ENCODE peak calls at places on chromosomes 2 and 18, in ten cellular contexts. D is RKO; T is stimulated activated CD8-positive, alpha-beta memory T cell treated with anti-CD3 and anti-CD28 coated beads, Interleukin-15, amount 100 ng/mL, for 24 hours; I is putamen; C is HCT116; Q is Right ventricle myocardium inferior; O is activated CD8-positive, alpha-beta memory T cell treated with anti-CD3 and anti-CD28 coated beads for 24 hours; E is frontal cortex; M is activated T-cell treated with anti-CD3 and anti-CD28 coated beads for 1 hour; S is kidney tubule cell. Y is an unnamed sample.

GRCh38 chr2:173198338-173198737 is 122.7 kb downstream of the MAP3K20 start:
- DNase-seq in D (no peak), T (no peak), I (no peak), C (no peak), Q (no peak), O (no peak), E (no peak), M (no peak), S (no peak), Y (no peak)

GRCh38 chr2:120503793-120504571 is 158.0 kb downstream of the INHBB start:
- DNase-seq in D (peak; percentile 21), T (no peak), I (no peak), C (no peak), Q (peak; percentile 83), O (no peak), E (no peak), M (no peak), S (peak; percentile 19), Y (no peak)

GRCh38 chr2:46377287-46377605 is 80.0 kb downstream of the EPAS1 start:
- DNase-seq in D (no peak), T (no peak), I (no peak), C (no peak), Q (no peak), O (no peak), E (peak; percentile 33), M (no peak), S (no peak), Y (no peak)

GRCh38 chr2:71478806-71479205 is 25.4 kb downstream of the DYSF start:
- DNase-seq in D (no peak), T (no peak), I (no peak), C (no peak), Q (no peak), O (no peak), E (no peak), M (no peak), S (no peak), Y (no peak)

GRCh38 chr18:26386002-26386401 is 159.8 kb downstream of the TAF4B start:
- DNase-seq in D (no peak), T (no peak), I (peak; percentile 38), C (no peak), Q (no peak), O (no peak), E (no peak), M (no peak), S (peak; percentile 39), Y (no peak)

GRCh38 chr2:99615247-99615771 is 125.5 kb upstream of the REV1 start:
- DNase-seq in D (peak; percentile 11), T (no peak), I (peak; percentile 56), C (peak; percentile 21), Q (no peak), O (no peak), E (no peak), M (no peak), S (no peak), Y (no peak)

GRCh38 chr18:9719421-9719981 is 11.4 kb downstream of the RAB31 start:
- DNase-seq in D (peak; percentile 78), T (no peak), I (peak; percentile 80), C (peak; percentile 80), Q (no peak), O (no peak), E (peak; percentile 52), M (no peak), S (peak; percentile 81), Y (no peak)

GRCh38 chr18:5543854-5544389 is at the start of gene EPB41L3:
- DNase-seq in D (no peak), T (no peak), I (no peak), C (no peak), Q (peak; percentile 78), O (no peak), E (peak; percentile 44), M (no peak), S (peak; percentile 63), Y (no peak)

GRCh38 chr2:209593930-209594329 is 170.1 kb downstream of the MAP2 start:
- DNase-seq in D (no peak), T (no peak), I (no peak), C (no peak), Q (no peak), O (no peak), E (no peak), M (no peak), S (no peak), Y (no peak)

GRCh38 chr2:209696836-209697711 is 74.6 kb upstream of the UNC80 start:
- DNase-seq in D (no peak), T (no peak), I (no peak), C (no peak), Q (no peak), O (no peak), E (no peak), M (no peak), S (no peak), Y (no peak)

GRCh38 chr2:223054193-223054781 is 2.3 kb downstream of the KCNE4 start:
- DNase-seq in D (no peak), T (no peak), I (no peak), C (no peak), Q (peak; percentile 87), O (no peak), E (no peak), M (no peak), S (no peak), Y (no peak)

GRCh38 chr2:230054079-230054478 is 14.6 kb downstream of the SLC16A14 start:
- DNase-seq in D (peak; percentile 27), T (no peak), I (no peak), C (no peak), Q (no peak), O (no peak), E (peak; percentile 42), M (no peak), S (peak; percentile 82), Y (peak; percentile 44)

GRCh38 chr2:51995293-51995692 is 963.4 kb upstream of the NRXN1 start:
- DNase-seq in D (no peak), T (no peak), I (no peak), C (no peak), Q (no peak), O (no peak), E (no peak), M (no peak), S (no peak), Y (no peak)